ENCODE peak calls at places on chromosomes 5 and 9, in five cellular contexts. One of them, this sample, is unnamed. For H3K36me3, the result is how much of the 10 kb centered on the place peaks cover.

GRCh38 chr5:37494756-37495155 is 115.6 kb downstream of the WDR70 start:
- DNase-seq in H1: no peak
- DNase-seq in IMR-90: no peak
- DNase-seq in neuronal stem cell: no peak
- DNase-seq in mesendoderm: no peak
- DNase-seq in this sample: no peak

GRCh38 chr5:10607023-10607665 is 43.3 kb downstream of the ANKRD33B start:
- DNase-seq in H1: no peak
- DNase-seq in IMR-90: peak
- DNase-seq in neuronal stem cell: no peak
- DNase-seq in mesendoderm: no peak
- DNase-seq in this sample: no peak

GRCh38 chr5:3392306-3392939 is 203.2 kb upstream of the IRX1 start:
- DNase-seq in H1: no peak
- DNase-seq in IMR-90: no peak
- DNase-seq in neuronal stem cell: no peak
- DNase-seq in mesendoderm: no peak
- DNase-seq in this sample: no peak

GRCh38 chr5:20088361-20088760 is 100.4 kb upstream of the CDH18 start:
- DNase-seq in H1: no peak
- DNase-seq in IMR-90: no peak
- DNase-seq in neuronal stem cell: no peak
- DNase-seq in mesendoderm: no peak
- DNase-seq in this sample: no peak

GRCh38 chr5:112878760-112879159 is 17.7 kb downstream of the SRP19 start:
- DNase-seq in H1: no peak
- DNase-seq in IMR-90: peak
- DNase-seq in neuronal stem cell: no peak
- DNase-seq in mesendoderm: peak
- DNase-seq in this sample: no peak

GRCh38 chr5:150753463-150753862 is 5.4 kb downstream of the DCTN4 start:
- DNase-seq in H1: no peak
- DNase-seq in IMR-90: no peak
- DNase-seq in neuronal stem cell: no peak
- DNase-seq in mesendoderm: no peak
- DNase-seq in this sample: no peak

GRCh38 chr9:134626141-134626423 is 15.5 kb upstream of the COL5A1 start:
- DNase-seq in H1: no peak
- DNase-seq in IMR-90: no peak
- DNase-seq in neuronal stem cell: no peak
- DNase-seq in mesendoderm: no peak
- DNase-seq in this sample: no peak

GRCh38 chr5:161851691-161852299 is 3.9 kb downstream of the GABRA1 start:
- DNase-seq in H1: no peak
- DNase-seq in IMR-90: no peak
- DNase-seq in neuronal stem cell: no peak
- DNase-seq in mesendoderm: no peak
- DNase-seq in this sample: no peak

GRCh38 chr5:164959761-164960160 is 1454.3 kb downstream of the MAT2B start:
- DNase-seq in H1: no peak
- DNase-seq in IMR-90: no peak
- DNase-seq in neuronal stem cell: no peak
- DNase-seq in mesendoderm: no peak
- DNase-seq in this sample: no peak

GRCh38 chr9:124658165-124659017 is 112.7 kb downstream of the NR6A1 start:
- DNase-seq in H1: no peak
- DNase-seq in IMR-90: peak
- DNase-seq in neuronal stem cell: peak
- DNase-seq in mesendoderm: peak
- DNase-seq in this sample: peak

DNA sequence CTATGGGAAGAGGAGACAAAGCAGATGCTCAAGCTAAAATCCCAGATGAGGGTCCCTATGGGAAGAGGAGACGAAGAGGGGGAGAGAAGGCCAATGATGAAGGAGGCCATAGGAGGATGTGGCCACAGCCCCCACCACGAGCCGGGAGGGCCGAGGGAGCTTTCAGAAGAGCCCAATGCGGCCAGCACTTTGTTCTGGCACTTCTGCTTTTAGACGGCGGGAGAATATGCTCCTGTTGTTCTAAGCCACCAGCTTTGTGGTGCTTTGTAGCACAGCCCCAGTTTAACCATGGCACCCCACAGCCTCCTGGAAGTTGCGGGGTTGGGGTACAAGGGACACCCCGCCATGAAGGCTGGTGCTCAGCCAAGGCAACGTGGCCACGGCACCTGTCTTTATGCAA is 33.4 kb downstream of the LPCAT1 start:
- DNase-seq in H1: no peak
- DNase-seq in IMR-90: no peak
- DNase-seq in neuronal stem cell: no peak
- DNase-seq in mesendoderm: no peak
- DNase-seq in this sample: no peak
- H3K36me3 ChIP-seq in H1: half or more
- H3K36me3 ChIP-seq in IMR-90: half or more
- H3K36me3 ChIP-seq in neuronal stem cell: under half
- H3K36me3 ChIP-seq in mesendoderm: under half
- H3K36me3 ChIP-seq in this sample: half or more

DNA sequence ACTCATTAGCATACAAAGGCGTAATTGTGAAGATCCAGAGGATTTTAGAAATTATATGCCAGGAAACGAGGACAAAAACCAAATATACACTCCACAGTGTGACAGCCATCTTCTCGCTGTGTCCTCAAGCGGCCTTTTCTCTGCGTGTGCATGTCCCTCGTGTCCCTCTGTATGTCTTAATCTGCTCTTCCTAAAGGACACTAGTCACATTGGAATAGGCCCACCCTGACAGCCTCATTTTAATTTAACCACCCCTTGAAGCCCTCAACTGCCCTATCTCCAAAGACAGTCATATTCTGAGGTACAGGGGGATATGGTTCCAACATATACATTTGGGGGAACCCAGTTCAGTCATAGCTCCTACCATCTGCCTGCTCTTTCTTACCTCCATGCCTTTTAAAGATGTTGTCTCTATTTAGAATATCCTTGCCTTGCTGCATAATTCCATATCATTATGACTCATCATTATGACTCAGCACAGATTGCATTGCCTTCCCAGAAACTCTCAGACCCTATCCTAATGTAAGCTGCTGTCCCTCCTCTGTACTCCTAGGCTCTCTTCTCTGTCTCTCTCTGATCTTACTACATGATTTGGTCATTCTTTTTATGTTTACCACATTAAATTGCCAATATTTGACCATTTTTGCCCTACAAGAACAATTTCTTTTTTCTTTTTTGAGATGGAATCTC is 210.9 kb downstream of the AOPEP start:
- DNase-seq in H1: no peak
- DNase-seq in IMR-90: peak
- DNase-seq in neuronal stem cell: no peak
- DNase-seq in mesendoderm: peak
- DNase-seq in this sample: peak
- H3K18ac ChIP-seq in H1: no peak
- H3K18ac ChIP-seq in IMR-90: peak
- H3K18ac ChIP-seq in neuronal stem cell: no peak
- H3K18ac ChIP-seq in mesendoderm: peak
- H3K18ac ChIP-seq in this sample: no peak

GRCh38 chr5:60473654-60474053 is 226.3 kb downstream of the DEPDC1B start:
- DNase-seq in H1: no peak
- DNase-seq in IMR-90: no peak
- DNase-seq in neuronal stem cell: no peak
- DNase-seq in mesendoderm: peak
- DNase-seq in this sample: no peak

DNA sequence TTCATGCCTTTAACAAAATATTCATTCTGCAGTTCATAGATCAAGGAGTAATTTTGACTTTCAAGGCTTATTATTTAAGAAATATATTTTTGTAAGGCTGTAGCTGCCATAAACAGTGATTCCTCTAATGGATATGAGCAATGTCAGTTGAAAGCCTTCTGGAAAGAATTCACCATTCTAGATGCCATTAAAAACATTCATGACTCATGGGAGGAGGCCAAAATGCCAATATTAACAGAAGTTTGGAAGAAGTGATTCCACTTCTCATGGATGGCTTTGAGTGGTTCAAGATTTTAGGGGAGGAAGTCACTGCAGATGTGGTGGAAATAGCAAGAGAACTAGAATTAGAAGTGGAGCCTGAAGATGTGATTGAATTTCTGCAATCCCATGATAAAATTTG is 229.1 kb downstream of the DEPDC1B start:
- DNase-seq in H1: no peak
- DNase-seq in IMR-90: no peak
- DNase-seq in neuronal stem cell: no peak
- DNase-seq in mesendoderm: no peak
- DNase-seq in this sample: no peak
- H3K36me3 ChIP-seq in H1: under half
- H3K36me3 ChIP-seq in IMR-90: under half
- H3K36me3 ChIP-seq in neuronal stem cell: under half
- H3K36me3 ChIP-seq in mesendoderm: under half
- H3K36me3 ChIP-seq in this sample: under half

GRCh38 chr5:169801781-169802180 is 164.7 kb downstream of the DOCK2 start:
- DNase-seq in H1: no peak
- DNase-seq in IMR-90: peak
- DNase-seq in neuronal stem cell: no peak
- DNase-seq in mesendoderm: no peak
- DNase-seq in this sample: no peak

GRCh38 chr5:169798438-169798837 is 161.4 kb downstream of the DOCK2 start:
- DNase-seq in H1: no peak
- DNase-seq in IMR-90: no peak
- DNase-seq in neuronal stem cell: no peak
- DNase-seq in mesendoderm: peak
- DNase-seq in this sample: no peak

GRCh38 chr5:169803077-169803981 is 166.3 kb downstream of the DOCK2 start:
- DNase-seq in H1: no peak
- DNase-seq in IMR-90: peak
- DNase-seq in neuronal stem cell: no peak
- DNase-seq in mesendoderm: peak
- DNase-seq in this sample: peak

GRCh38 chr5:169798906-169799660 is 162.0 kb downstream of the DOCK2 start:
- DNase-seq in H1: no peak
- DNase-seq in IMR-90: no peak
- DNase-seq in neuronal stem cell: no peak
- DNase-seq in mesendoderm: no peak
- DNase-seq in this sample: peak

DNA sequence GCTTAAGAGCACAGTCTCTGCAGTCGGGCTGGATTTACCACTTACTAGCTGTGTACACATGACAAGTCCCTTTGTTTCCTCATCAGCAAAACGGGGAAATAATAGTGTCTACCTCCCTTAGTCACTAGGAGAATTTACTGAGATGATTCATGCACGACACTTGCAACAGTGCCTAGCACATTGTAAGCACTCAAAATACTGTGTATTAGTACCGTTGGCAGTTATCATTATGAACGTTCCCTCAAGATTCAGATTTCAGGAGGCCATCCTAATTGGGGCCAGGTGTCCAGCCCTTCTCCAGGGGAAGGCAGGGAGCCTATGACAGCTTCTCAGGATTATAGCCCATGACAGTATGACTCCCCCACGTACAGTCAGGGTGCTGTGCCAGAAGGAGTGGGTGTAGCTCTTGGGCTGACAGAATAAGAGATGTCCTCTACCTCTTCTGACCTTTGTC is 164.3 kb downstream of the DOCK2 start:
- DNase-seq in H1: no peak
- DNase-seq in IMR-90: peak
- DNase-seq in neuronal stem cell: no peak
- DNase-seq in mesendoderm: no peak
- DNase-seq in this sample: peak
- H3K18ac ChIP-seq in H1: no peak
- H3K18ac ChIP-seq in IMR-90: peak
- H3K18ac ChIP-seq in neuronal stem cell: no peak
- H3K18ac ChIP-seq in mesendoderm: peak
- H3K18ac ChIP-seq in this sample: no peak

GRCh38 chr5:133081036-133081435 is 29.2 kb downstream of the HSPA4 start:
- DNase-seq in H1: no peak
- DNase-seq in IMR-90: no peak
- DNase-seq in neuronal stem cell: no peak
- DNase-seq in mesendoderm: no peak
- DNase-seq in this sample: peak
- H3K36me3 ChIP-seq in H1: half or more
- H3K36me3 ChIP-seq in IMR-90: under half
- H3K36me3 ChIP-seq in neuronal stem cell: under half
- H3K36me3 ChIP-seq in mesendoderm: under half
- H3K36me3 ChIP-seq in this sample: under half

GRCh38 chr9:112520069-112520468 is 33.4 kb downstream of the KIAA1958 start:
- DNase-seq in H1: no peak
- DNase-seq in IMR-90: no peak
- DNase-seq in neuronal stem cell: no peak
- DNase-seq in mesendoderm: no peak
- DNase-seq in this sample: no peak
- H3K18ac ChIP-seq in H1: no peak
- H3K18ac ChIP-seq in IMR-90: no peak
- H3K18ac ChIP-seq in neuronal stem cell: no peak
- H3K18ac ChIP-seq in mesendoderm: no peak
- H3K18ac ChIP-seq in this sample: no peak

DNA sequence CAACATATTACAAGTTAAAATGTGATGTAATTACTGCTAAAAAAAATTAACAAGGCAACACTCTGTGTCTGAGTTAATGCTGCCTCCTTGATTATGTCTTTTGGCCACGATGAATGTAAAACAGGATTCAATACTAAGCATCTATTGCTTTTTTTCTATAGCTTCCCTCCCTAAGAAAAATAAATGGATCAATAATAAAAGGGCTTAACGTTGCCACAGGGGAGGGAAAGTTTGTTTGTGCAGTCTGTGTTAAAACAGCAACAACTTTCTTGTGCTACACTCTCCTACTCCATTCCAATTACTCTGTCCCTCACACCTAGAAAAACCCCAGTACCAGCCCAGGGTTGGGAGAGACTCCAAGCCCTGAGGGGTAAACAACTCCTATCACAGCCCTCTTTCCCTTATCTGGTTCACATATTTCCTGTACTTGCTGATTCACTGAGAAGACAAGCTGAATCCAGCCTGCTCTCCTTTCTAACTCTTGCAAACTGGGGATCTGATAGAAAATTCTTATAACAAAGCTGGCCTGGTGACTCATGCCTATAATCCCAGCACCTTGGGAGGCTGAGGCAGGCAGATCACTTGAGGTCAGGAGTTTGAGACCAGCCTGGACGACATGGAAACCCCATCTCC is 44.8 kb downstream of the PTPN3 start:
- DNase-seq in H1: no peak
- DNase-seq in IMR-90: peak
- DNase-seq in neuronal stem cell: no peak
- DNase-seq in mesendoderm: peak
- DNase-seq in this sample: peak
- H3K36me3 ChIP-seq in H1: under half
- H3K36me3 ChIP-seq in IMR-90: under half
- H3K36me3 ChIP-seq in neuronal stem cell: under half
- H3K36me3 ChIP-seq in mesendoderm: under half
- H3K36me3 ChIP-seq in this sample: under half

DNA sequence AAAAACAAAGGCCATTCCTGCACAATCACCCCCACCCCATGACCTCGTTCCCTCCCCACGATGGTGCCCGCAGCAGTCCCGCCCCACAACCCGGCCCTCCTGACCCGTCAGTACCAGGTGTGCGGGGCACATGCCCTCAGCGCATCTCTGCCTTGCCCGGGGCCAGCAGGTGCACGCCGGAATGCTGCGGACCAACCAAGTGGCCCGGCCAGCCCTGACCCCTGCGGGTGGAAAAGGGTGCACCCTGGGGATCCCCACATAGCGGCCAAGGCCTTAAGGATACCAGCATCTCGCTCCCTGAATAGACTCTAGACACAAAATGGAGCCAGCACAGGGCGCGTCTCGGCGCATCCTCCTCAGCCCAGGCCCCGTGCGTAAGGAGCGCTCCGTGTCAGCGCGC is 6.0 kb downstream of the SFXN1 start:
- DNase-seq in H1: no peak
- DNase-seq in IMR-90: no peak
- DNase-seq in neuronal stem cell: no peak
- DNase-seq in mesendoderm: no peak
- DNase-seq in this sample: no peak
- H3K18ac ChIP-seq in H1: no peak
- H3K18ac ChIP-seq in IMR-90: no peak
- H3K18ac ChIP-seq in neuronal stem cell: no peak
- H3K18ac ChIP-seq in mesendoderm: no peak
- H3K18ac ChIP-seq in this sample: no peak